ENCODE peak calls at places on chromosomes 11 and 22, in nine cellular contexts. One of them, this sample, is unnamed.

GRCh38 chr11:107856981-107857517 is 1.5 kb downstream of the SLC35F2 start:
- DNase-seq in IMR-90: no peak
- DNase-seq in GM12878: no peak
- DNase-seq in HCT116: peak; percentile 62
- DNase-seq in transverse colon: peak; percentile 66
- DNase-seq in gastrocnemius medialis: peak; percentile 21
- DNase-seq in testis: peak; percentile 26
- DNase-seq in GM12891: no peak
- DNase-seq in H54: no peak
- DNase-seq in this sample: peak; percentile 81

GRCh38 chr11:68371176-68372041 is 59.0 kb downstream of the LRP5 start:
- DNase-seq in testis: no peak
- DNase-seq in GM12878: peak; percentile 25
- DNase-seq in IMR-90: no peak
- DNase-seq in gastrocnemius medialis: peak; percentile 51
- DNase-seq in transverse colon: peak; percentile 61
- DNase-seq in GM12891: no peak
- DNase-seq in HCT116: no peak
- DNase-seq in H54: no peak
- DNase-seq in this sample: no peak

GRCh38 chr11:45665206-45665932 is at the start of gene CHST1:
- DNase-seq in GM12891: no peak
- DNase-seq in GM12878: no peak
- DNase-seq in H54: peak; percentile 63
- DNase-seq in transverse colon: peak; percentile 47
- DNase-seq in IMR-90: no peak
- DNase-seq in HCT116: no peak
- DNase-seq in testis: peak; percentile 41
- DNase-seq in gastrocnemius medialis: peak; percentile 43
- DNase-seq in this sample: no peak

GRCh38 chr11:2549876-2550605 is 105.2 kb downstream of the KCNQ1 start:
- DNase-seq in H54: no peak
- DNase-seq in HCT116: no peak
- DNase-seq in transverse colon: peak; percentile 6
- DNase-seq in GM12878: no peak
- DNase-seq in GM12891: no peak
- DNase-seq in gastrocnemius medialis: no peak
- DNase-seq in IMR-90: no peak
- DNase-seq in testis: no peak
- DNase-seq in this sample: no peak

GRCh38 chr11:18005376-18006129 is 7.3 kb downstream of the SERGEF start:
- DNase-seq in testis: no peak
- DNase-seq in transverse colon: no peak
- DNase-seq in GM12878: no peak
- DNase-seq in H54: no peak
- DNase-seq in IMR-90: no peak
- DNase-seq in gastrocnemius medialis: no peak
- DNase-seq in HCT116: no peak
- DNase-seq in GM12891: no peak
- DNase-seq in this sample: no peak

GRCh38 chr22:43136801-43137200 is 6.4 kb downstream of the MCAT start:
- DNase-seq in gastrocnemius medialis: no peak
- DNase-seq in GM12878: no peak
- DNase-seq in H54: no peak
- DNase-seq in IMR-90: no peak
- DNase-seq in GM12891: no peak
- DNase-seq in transverse colon: no peak
- DNase-seq in HCT116: no peak
- DNase-seq in testis: no peak
- DNase-seq in this sample: no peak

GRCh38 chr11:36577859-36578258 is 10.1 kb downstream of the RAG1 start:
- DNase-seq in transverse colon: no peak
- DNase-seq in HCT116: no peak
- DNase-seq in testis: no peak
- DNase-seq in H54: peak; percentile 25
- DNase-seq in IMR-90: peak; percentile 14
- DNase-seq in GM12891: no peak
- DNase-seq in gastrocnemius medialis: no peak
- DNase-seq in GM12878: no peak
- DNase-seq in this sample: no peak

GRCh38 chr11:45872513-45873356 is 12.7 kb upstream of the MAPK8IP1 start:
- DNase-seq in gastrocnemius medialis: peak; percentile 45
- DNase-seq in IMR-90: peak; percentile 95
- DNase-seq in GM12891: peak; percentile 50
- DNase-seq in HCT116: peak; percentile 41
- DNase-seq in transverse colon: no peak
- DNase-seq in H54: peak; percentile 93
- DNase-seq in testis: peak; percentile 71
- DNase-seq in GM12878: no peak
- DNase-seq in this sample: no peak

GRCh38 chr11:91851908-91852307 is 372.7 kb upstream of the FAT3 start:
- DNase-seq in IMR-90: no peak
- DNase-seq in GM12878: no peak
- DNase-seq in gastrocnemius medialis: no peak
- DNase-seq in HCT116: no peak
- DNase-seq in testis: no peak
- DNase-seq in transverse colon: no peak
- DNase-seq in H54: no peak
- DNase-seq in GM12891: no peak
- DNase-seq in this sample: no peak

GRCh38 chr11:62805044-62805892 is at the start of gene NXF1:
- DNase-seq in HCT116: peak; percentile 90
- DNase-seq in H54: peak; percentile 85
- DNase-seq in transverse colon: peak; percentile 96
- DNase-seq in IMR-90: peak; percentile 92
- DNase-seq in gastrocnemius medialis: peak; percentile 95
- DNase-seq in GM12891: peak; percentile 92
- DNase-seq in GM12878: peak; percentile 80
- DNase-seq in testis: peak; percentile 96
- DNase-seq in this sample: peak; percentile 99
- TF ChIP-seq POLR2A in HCT116: peak; percentile 99
- TF ChIP-seq POLR2A in H54: peak; percentile 100
- TF ChIP-seq POLR2A in transverse colon: peak; percentile 100
- TF ChIP-seq POLR2A in IMR-90: peak; percentile 100
- TF ChIP-seq POLR2A in gastrocnemius medialis: peak; percentile 100
- TF ChIP-seq POLR2A in GM12891: peak; percentile 100
- TF ChIP-seq POLR2A in GM12878: peak; percentile 100
- TF ChIP-seq POLR2A in testis: peak; percentile 97
- TF ChIP-seq POLR2A in this sample: no peak

DNA sequence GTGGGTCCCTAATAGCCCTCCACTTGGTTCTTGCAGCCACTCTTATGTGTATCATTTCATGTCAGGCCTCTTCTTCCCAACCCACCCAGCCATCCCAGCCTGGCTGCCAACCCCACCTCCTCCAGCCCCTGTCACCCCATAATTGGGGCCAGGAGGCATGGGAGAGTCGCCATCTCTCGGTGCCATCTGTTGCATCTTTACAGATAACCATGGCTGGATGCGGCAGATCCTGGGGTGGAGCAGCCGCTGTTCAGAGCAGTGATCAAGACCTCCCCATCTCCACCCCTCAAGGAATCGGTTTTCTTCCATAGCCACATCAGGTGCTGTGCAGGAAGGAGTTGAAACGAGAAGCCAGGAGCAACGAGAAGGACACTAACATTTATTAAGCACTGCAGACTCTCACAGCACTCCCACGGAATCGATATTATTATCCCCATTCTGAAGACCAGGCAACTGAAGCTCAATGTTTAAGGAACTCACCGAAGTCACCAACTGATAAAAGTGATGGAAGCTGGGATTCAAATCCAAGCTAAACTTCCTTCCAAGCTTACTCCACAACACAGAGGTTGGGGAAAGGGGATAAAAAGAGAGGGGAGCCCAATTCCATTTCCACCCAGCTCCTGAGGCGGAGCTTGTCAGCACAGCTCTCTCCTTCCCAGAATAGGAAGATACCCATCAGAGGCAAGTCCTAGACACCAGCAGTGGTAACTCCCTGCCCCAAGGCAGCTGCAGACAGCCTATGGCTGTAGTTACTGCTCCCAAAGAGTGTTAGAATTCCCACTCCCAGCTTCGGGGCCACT is 2.7 kb downstream of the SLC43A1 start:
- DNase-seq in testis: no peak
- DNase-seq in transverse colon: no peak
- DNase-seq in IMR-90: no peak
- DNase-seq in HCT116: no peak
- DNase-seq in H54: no peak
- DNase-seq in GM12878: no peak
- DNase-seq in GM12891: no peak
- DNase-seq in gastrocnemius medialis: no peak
- DNase-seq in this sample: no peak
- TF ChIP-seq POLR2A in testis: no peak
- TF ChIP-seq POLR2A in transverse colon: no peak
- TF ChIP-seq POLR2A in IMR-90: no peak
- TF ChIP-seq POLR2A in HCT116: no peak
- TF ChIP-seq POLR2A in H54: no peak
- TF ChIP-seq POLR2A in GM12878: no peak
- TF ChIP-seq POLR2A in GM12891: no peak
- TF ChIP-seq POLR2A in gastrocnemius medialis: no peak
- TF ChIP-seq POLR2A in this sample: no peak

GRCh38 chr22:19959587-19960490 is 18.2 kb upstream of the TXNRD2 start:
- DNase-seq in gastrocnemius medialis: no peak
- DNase-seq in H54: no peak
- DNase-seq in HCT116: no peak
- DNase-seq in GM12878: no peak
- DNase-seq in IMR-90: no peak
- DNase-seq in transverse colon: no peak
- DNase-seq in GM12891: no peak
- DNase-seq in testis: no peak
- DNase-seq in this sample: no peak
- TF ChIP-seq POLR2A in gastrocnemius medialis: no peak
- TF ChIP-seq POLR2A in H54: no peak
- TF ChIP-seq POLR2A in HCT116: no peak
- TF ChIP-seq POLR2A in GM12878: no peak
- TF ChIP-seq POLR2A in IMR-90: no peak
- TF ChIP-seq POLR2A in transverse colon: no peak
- TF ChIP-seq POLR2A in GM12891: no peak
- TF ChIP-seq POLR2A in testis: no peak
- TF ChIP-seq POLR2A in this sample: no peak

GRCh38 chr11:83072689-83073242 is 1.1 kb upstream of the RAB30 start:
- DNase-seq in testis: peak; percentile 32
- DNase-seq in H54: no peak
- DNase-seq in HCT116: no peak
- DNase-seq in GM12878: no peak
- DNase-seq in IMR-90: no peak
- DNase-seq in transverse colon: no peak
- DNase-seq in GM12891: no peak
- DNase-seq in gastrocnemius medialis: no peak
- DNase-seq in this sample: no peak

GRCh38 chr11:83073248-83073647 is 1.6 kb upstream of the RAB30 start:
- DNase-seq in transverse colon: no peak
- DNase-seq in GM12891: no peak
- DNase-seq in IMR-90: no peak
- DNase-seq in HCT116: no peak
- DNase-seq in H54: no peak
- DNase-seq in testis: no peak
- DNase-seq in GM12878: no peak
- DNase-seq in gastrocnemius medialis: no peak
- DNase-seq in this sample: no peak

GRCh38 chr11:83070878-83071640 is 638 bp downstream of the RAB30 start:
- DNase-seq in GM12891: no peak
- DNase-seq in testis: peak; percentile 51
- DNase-seq in transverse colon: peak; percentile 49
- DNase-seq in H54: no peak
- DNase-seq in gastrocnemius medialis: peak; percentile 70
- DNase-seq in HCT116: no peak
- DNase-seq in GM12878: no peak
- DNase-seq in IMR-90: peak; percentile 26
- DNase-seq in this sample: no peak

GRCh38 chr11:83070044-83070877 is 1.4 kb downstream of the RAB30 start:
- DNase-seq in transverse colon: no peak
- DNase-seq in IMR-90: peak; percentile 60
- DNase-seq in testis: no peak
- DNase-seq in H54: peak; percentile 14
- DNase-seq in HCT116: no peak
- DNase-seq in gastrocnemius medialis: no peak
- DNase-seq in GM12891: no peak
- DNase-seq in GM12878: no peak
- DNase-seq in this sample: no peak

DNA sequence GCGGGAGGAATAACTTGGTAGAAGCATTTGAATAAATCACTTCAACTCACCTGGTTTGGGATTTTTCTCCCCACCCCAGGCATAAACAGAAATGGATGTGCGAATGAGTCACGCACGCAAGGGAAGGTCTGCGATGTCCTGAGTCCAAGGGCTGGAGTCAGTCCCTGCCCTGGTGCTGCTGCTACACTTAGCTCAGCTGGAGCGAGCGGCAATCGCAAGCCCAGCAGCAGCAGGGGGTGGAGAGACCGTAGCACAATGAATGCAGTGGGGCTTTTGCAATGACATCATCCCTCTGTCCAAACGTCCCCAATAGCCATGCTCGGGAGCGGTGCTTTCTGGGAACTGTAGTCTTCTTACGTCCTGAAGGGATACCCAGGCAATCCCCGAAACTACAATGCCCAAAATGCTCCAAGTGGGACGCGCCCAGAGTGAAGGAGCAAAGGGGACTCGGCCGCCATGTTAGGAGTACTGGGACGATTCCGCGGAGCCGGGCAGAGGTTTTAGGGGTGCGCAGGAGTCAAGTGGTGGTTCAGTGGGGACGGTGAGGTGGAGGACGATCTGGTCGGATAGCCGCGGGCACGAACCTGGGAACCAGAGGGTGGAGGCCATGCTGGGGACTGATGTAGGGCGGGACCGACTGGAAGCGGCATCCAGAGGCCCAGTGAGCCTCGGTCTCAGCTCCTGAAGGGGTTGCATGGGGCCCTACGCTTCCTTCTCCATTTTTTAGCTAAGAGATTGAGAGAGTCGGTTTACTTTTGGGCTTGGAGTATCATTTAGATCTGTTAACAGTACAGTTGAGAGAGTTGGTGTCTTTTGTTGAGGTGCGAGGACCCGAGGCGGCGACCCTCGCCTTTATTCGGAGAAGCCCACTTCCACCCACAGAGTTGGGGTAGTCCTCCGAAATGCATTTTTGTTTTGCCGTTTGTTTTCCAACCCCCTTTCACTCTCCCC is at the start of gene RAB30:
- DNase-seq in IMR-90: peak; percentile 100
- DNase-seq in gastrocnemius medialis: peak; percentile 99
- DNase-seq in transverse colon: peak; percentile 97
- DNase-seq in H54: peak; percentile 96
- DNase-seq in HCT116: peak; percentile 99
- DNase-seq in GM12891: peak; percentile 70
- DNase-seq in testis: peak; percentile 99
- DNase-seq in GM12878: peak; percentile 99
- DNase-seq in this sample: peak; percentile 99
- TF ChIP-seq POLR2A in IMR-90: peak; percentile 95
- TF ChIP-seq POLR2A in gastrocnemius medialis: peak; percentile 94
- TF ChIP-seq POLR2A in transverse colon: peak; percentile 96
- TF ChIP-seq POLR2A in H54: peak; percentile 79
- TF ChIP-seq POLR2A in HCT116: peak; percentile 45
- TF ChIP-seq POLR2A in GM12891: peak; percentile 93
- TF ChIP-seq POLR2A in testis: peak; percentile 73
- TF ChIP-seq POLR2A in GM12878: peak; percentile 93
- TF ChIP-seq POLR2A in this sample: peak; percentile 72

This sample was measured in lower leg skin.